ENCODE peak calls at places on chromosomes 3 and 15, in five cellular contexts. B is fibroblast of lung, D is NCI-H345, J is ovary, M is EL. L is an unnamed sample.

GRCh38 chr3:101784850-101785613 is 6.0 kb downstream of the NXPE3 start:
- DNase-seq in B (no peak), D (no peak), J (no peak), M (no peak), L (no peak)

GRCh38 chr3:126147147-126147931 is 33.0 kb downstream of the ALDH1L1 start:
- DNase-seq in B (no peak), D (no peak), J (no peak), M (no peak), L (no peak)

GRCh38 chr3:140406655-140407054 is 271.2 kb upstream of the TRIM42 start:
- DNase-seq in B (no peak), D (no peak), J (no peak), M (no peak), L (no peak)

GRCh38 chr3:116669576-116669975 is 40.0 kb upstream of the TUSC7 start:
- DNase-seq in B (no peak), D (no peak), J (no peak), M (no peak), L (no peak)

GRCh38 chr15:99931703-99932603 is 198.7 kb upstream of the LYSMD4 start:
- DNase-seq in B (no peak), D (no peak), J (no peak), M (peak; percentile 34), L (peak; percentile 60)

GRCh38 chr15:74319596-74320357 is 47.7 kb downstream of the CYP11A1 start:
- DNase-seq in B (no peak), D (no peak), J (no peak), M (no peak), L (no peak)

GRCh38 chr15:66872394-66872793 is 170.4 kb downstream of the SMAD6 start:
- DNase-seq in B (no peak), D (no peak), J (no peak), M (no peak), L (peak; percentile 41)

GRCh38 chr3:32276279-32276841 is 37.9 kb downstream of the CMTM8 start:
- DNase-seq in B (peak; percentile 71), D (no peak), J (no peak), M (peak; percentile 11), L (peak; percentile 93)

GRCh38 chr3:49238274-49239127 is 38.5 kb downstream of the C3orf62 start:
- DNase-seq in B (peak; percentile 84), D (no peak), J (peak; percentile 82), M (no peak), L (no peak)

GRCh38 chr3:190491533-190492054 is 22.3 kb upstream of the IL1RAP start:
- DNase-seq in B (no peak), D (peak; percentile 19), J (no peak), M (no peak), L (peak; percentile 84)

GRCh38 chr3:23130406-23130805 is 72.7 kb upstream of the UBE2E2 start:
- DNase-seq in B (no peak), D (no peak), J (no peak), M (no peak), L (no peak)

GRCh38 chr15:68821898-68822380 is 1.2 kb upstream of the ANP32A start:
- DNase-seq in B (peak; percentile 34), D (peak; percentile 18), J (no peak), M (no peak), L (peak; percentile 31)

GRCh38 chr3:140910860-140911259 is 30.8 kb upstream of the SLC25A36 start:
- DNase-seq in B (peak; percentile 29), D (no peak), J (no peak), M (peak; percentile 10), L (peak; percentile 14)

GRCh38 chr15:41022487-41023090 is 69.3 kb downstream of the CHAC1 start:
- DNase-seq in B (peak; percentile 80), D (peak; percentile 25), J (no peak), M (peak; percentile 61), L (peak; percentile 47)

GRCh38 chr3:192181151-192181550 is 546.2 kb downstream of the FGF12 start:
- DNase-seq in B (no peak), D (no peak), J (no peak), M (no peak), L (no peak)

GRCh38 chr3:194320744-194321243 is 30.3 kb downstream of the CPN2 start:
- DNase-seq in B (no peak), D (no peak), J (no peak), M (no peak), L (peak; percentile 92)

GRCh38 chr3:159948423-159949140 is 40.1 kb upstream of the IL12A start:
- DNase-seq in B (no peak), D (no peak), J (no peak), M (peak; percentile 79), L (no peak)

GRCh38 chr3:73762855-73763254 is 138.1 kb upstream of the PDZRN3 start:
- DNase-seq in B (no peak), D (no peak), J (no peak), M (no peak), L (no peak)

GRCh38 chr3:119637679-119638525 is 22.5 kb downstream of the POPDC2 start:
- DNase-seq in B (peak; percentile 84), D (no peak), J (no peak), M (peak; percentile 89), L (peak; percentile 94)

GRCh38 chr15:51878446-51879386 is 49.3 kb downstream of the TMOD3 start:
- DNase-seq in B (peak; percentile 89), D (no peak), J (no peak), M (peak; percentile 32), L (peak; percentile 64)

GRCh38 chr15:96626936-96627577 is 296.6 kb downstream of the NR2F2 start:
- DNase-seq in B (no peak), D (no peak), J (peak; percentile 19), M (no peak), L (no peak)

GRCh38 chr15:42605281-42605744 is 29.9 kb downstream of the STARD9 start:
- DNase-seq in B (peak; percentile 40), D (no peak), J (no peak), M (no peak), L (no peak)

GRCh38 chr3:48155122-48155521 is 33.1 kb downstream of the CDC25A start:
- DNase-seq in B (peak; percentile 60), D (no peak), J (no peak), M (peak; percentile 80), L (peak; percentile 85)

GRCh38 chr15:83694030-83694429 is 40.1 kb downstream of the ADAMTSL3 start:
- DNase-seq in B (peak; percentile 44), D (no peak), J (no peak), M (no peak), L (peak; percentile 87)

GRCh38 chr15:48553559-48553958 is 92.0 kb downstream of the FBN1 start:
- DNase-seq in B (no peak), D (no peak), J (no peak), M (peak; percentile 70), L (no peak)

GRCh38 chr3:26236511-26236910 is 386.1 kb upstream of the LRRC3B start:
- DNase-seq in B (no peak), D (no peak), J (no peak), M (no peak), L (peak; percentile 38)

GRCh38 chr3:54104084-54104483 is 18.3 kb upstream of the CACNA2D3 start:
- DNase-seq in B (no peak), D (no peak), J (no peak), M (no peak), L (no peak)

GRCh38 chr15:69298697-69299441 is at the start of gene PAQR5:
- DNase-seq in B (no peak), D (peak; percentile 50), J (no peak), M (peak; percentile 51), L (no peak)

GRCh38 chr15:89026167-89026566 is 62.1 kb upstream of the ABHD2 start:
- DNase-seq in B (peak; percentile 32), D (no peak), J (no peak), M (no peak), L (no peak)

GRCh38 chr15:52483712-52484111 is 45.0 kb downstream of the MYO5A start:
- DNase-seq in B (peak; percentile 44), D (no peak), J (no peak), M (peak; percentile 72), L (peak; percentile 48)

GRCh38 chr15:67189326-67190051 is 65.0 kb downstream of the AAGAB start:
- DNase-seq in B (no peak), D (no peak), J (peak; percentile 86), M (no peak), L (no peak)

GRCh38 chr3:27758083-27758482 is 36.0 kb upstream of the EOMES start:
- DNase-seq in B (peak; percentile 67), D (no peak), J (no peak), M (peak; percentile 83), L (peak; percentile 89)

GRCh38 chr3:57803647-57804081 is 47.6 kb downstream of the SLMAP start:
- DNase-seq in B (peak; percentile 94), D (no peak), J (no peak), M (peak; percentile 93), L (peak; percentile 99)

GRCh38 chr3:83890039-83890762 is 1068.6 kb upstream of the CADM2 start:
- DNase-seq in B (peak; percentile 65), D (no peak), J (no peak), M (no peak), L (no peak)

GRCh38 chr3:61443886-61444285 is 117.5 kb upstream of the PTPRG start:
- DNase-seq in B (no peak), D (no peak), J (no peak), M (no peak), L (no peak)

GRCh38 chr3:159416854-159417253 is 571.8 kb upstream of the IL12A start:
- DNase-seq in B (peak; percentile 11), D (no peak), J (no peak), M (peak; percentile 4), L (peak; percentile 2)

GRCh38 chr15:69093127-69093526 is 67.3 kb upstream of the GLCE start:
- DNase-seq in B (no peak), D (no peak), J (no peak), M (peak; percentile 6), L (no peak)

L was measured in renal cortical epithelial cell.